ENCODE peak calls at places on chromosomes 16 and 17, in eight cellular contexts. A is NCI-H2081; R is HT1080; F is H9; O is pancreas; Y is activated CD8-positive, alpha-beta memory T cell treated with anti-CD3 and anti-CD28 coated beads for 1 hour; M is lung; L is ACHN. S is an unnamed sample.

GRCh38 chr17:42122371-42123303 is at the start of gene HSPB9:
- DNase-seq in A (no peak), O (peak; percentile 91), L (no peak), Y (no peak), M (peak; percentile 55), R (no peak), F (peak; percentile 95), S (no peak)

GRCh38 chr17:77284023-77284617 is 143.4 kb downstream of the SEC14L1 start:
- DNase-seq in O (no peak), M (no peak), F (no peak), Y (no peak), A (no peak), L (no peak), R (no peak), S (no peak)

GRCh38 chr16:56911771-56912541 is 20.0 kb upstream of the HERPUD1 start:
- DNase-seq in Y (no peak), R (peak; percentile 24), A (no peak), F (no peak), O (no peak), M (peak; percentile 33), L (peak; percentile 63), S (peak; percentile 54)

GRCh38 chr17:7744416-7744815 is 26.9 kb downstream of the DNAH2 start:
- DNase-seq in A (no peak), M (no peak), R (no peak), F (no peak), Y (no peak), L (no peak), O (no peak), S (peak; percentile 17)

GRCh38 chr17:74361613-74362391 is at the start of gene BTBD17:
- DNase-seq in O (peak; percentile 40), F (peak; percentile 95), Y (peak; percentile 30), M (peak; percentile 40), L (peak; percentile 58), R (no peak), A (peak; percentile 45), S (peak; percentile 51)

GRCh38 chr17:1490643-1491405 is 1.7 kb downstream of the MYO1C start:
- DNase-seq in Y (peak; percentile 57), A (peak; percentile 4), O (peak; percentile 61), M (peak; percentile 76), R (peak; percentile 32), F (peak; percentile 76), L (peak; percentile 73), S (no peak)

GRCh38 chr16:55189975-55190636 is 133.9 kb upstream of the IRX6 start:
- DNase-seq in M (no peak), R (no peak), L (no peak), F (no peak), Y (no peak), A (peak; percentile 70), O (no peak), S (no peak)

GRCh38 chr17:27513849-27514248 is 57.6 kb downstream of the KSR1 start:
- DNase-seq in O (no peak), R (no peak), A (no peak), F (no peak), M (no peak), L (no peak), Y (no peak), S (no peak)

GRCh38 chr16:29009050-29009837 is 24.4 kb downstream of the LAT start:
- DNase-seq in M (no peak), O (no peak), F (no peak), R (no peak), A (no peak), L (no peak), Y (no peak), S (no peak)

GRCh38 chr16:87611456-87611855 is 9.1 kb downstream of the JPH3 start:
- DNase-seq in M (no peak), Y (no peak), R (no peak), F (no peak), A (no peak), O (no peak), L (no peak), S (no peak)

GRCh38 chr16:65200857-65201256 is 79.0 kb upstream of the CDH11 start:
- DNase-seq in R (peak; percentile 24), Y (no peak), A (no peak), L (no peak), O (no peak), M (no peak), F (no peak), S (peak; percentile 80)

GRCh38 chr16:70651524-70651923 is 5.2 kb downstream of the IL34 start:
- DNase-seq in M (no peak), A (no peak), O (no peak), F (no peak), L (no peak), Y (no peak), R (peak; percentile 46), S (peak; percentile 28)

GRCh38 chr17:8016632-8017424 is 14.4 kb downstream of the GUCY2D start:
- DNase-seq in A (peak; percentile 21), Y (no peak), L (peak; percentile 65), O (peak; percentile 60), R (no peak), F (peak; percentile 92), M (peak; percentile 80), S (peak; percentile 49)

GRCh38 chr17:67649891-67650290 is 67.8 kb upstream of the NOL11 start:
- DNase-seq in F (peak; percentile 43), Y (no peak), A (no peak), L (no peak), R (no peak), O (no peak), M (no peak), S (no peak)

GRCh38 chr16:87803385-87803784 is 37.6 kb upstream of the KLHDC4 start:
- DNase-seq in M (no peak), A (no peak), F (no peak), Y (no peak), L (no peak), O (no peak), R (no peak), S (no peak)

GRCh38 chr17:80360396-80360795 is 54.6 kb upstream of the ENDOV start:
- DNase-seq in Y (no peak), A (no peak), R (no peak), M (no peak), O (no peak), F (no peak), L (no peak), S (no peak)

GRCh38 chr17:79783891-79784290 is 5.9 kb downstream of the CBX2 start:
- DNase-seq in Y (no peak), O (no peak), L (no peak), R (no peak), F (no peak), M (no peak), A (no peak), S (no peak)

GRCh38 chr16:26526633-26527032 is 540.1 kb upstream of the C16orf82 start:
- DNase-seq in R (no peak), F (no peak), L (no peak), M (no peak), O (no peak), Y (no peak), A (no peak), S (no peak)

GRCh38 chr17:32688221-32688620 is 188.7 kb downstream of the MYO1D start:
- DNase-seq in L (no peak), R (peak; percentile 10), Y (no peak), A (no peak), F (no peak), M (no peak), O (no peak), S (no peak)

GRCh38 chr17:82973456-82974135 is 105.8 kb upstream of the METRNL start:
- DNase-seq in F (peak; percentile 22), L (no peak), O (no peak), R (no peak), A (no peak), Y (no peak), M (no peak), S (no peak)

GRCh38 chr16:22192261-22193133 is 13.6 kb upstream of the EEF2K start:
- DNase-seq in Y (peak; percentile 52), R (peak; percentile 92), A (no peak), M (peak; percentile 82), L (no peak), F (peak; percentile 63), O (peak; percentile 42), S (peak; percentile 98)

GRCh38 chr16:4880006-4880580 is 32.8 kb downstream of the UBN1 start:
- DNase-seq in O (no peak), F (no peak), L (no peak), R (no peak), A (no peak), Y (no peak), M (no peak), S (no peak)

GRCh38 chr17:48757524-48757961 is 29.0 kb upstream of the HOXB13 start:
- DNase-seq in A (peak; percentile 29), O (no peak), F (no peak), R (peak; percentile 20), M (no peak), L (peak; percentile 43), Y (no peak), S (no peak)

GRCh38 chr17:57401556-57402488 is 145.5 kb downstream of the MSI2 start:
- DNase-seq in M (no peak), Y (no peak), R (no peak), A (no peak), L (peak; percentile 33), O (no peak), F (peak; percentile 68), S (no peak)

GRCh38 chr16:48575471-48576050 is 34.4 kb downstream of the N4BP1 start:
- DNase-seq in L (no peak), Y (no peak), R (no peak), F (no peak), A (no peak), M (no peak), O (no peak), S (no peak)